ENCODE peak calls at places on chromosomes 3 and 15, in six cellular contexts. One of them, this sample, is unnamed. For H3K4me1, the result is how much of the 10 kb centered on the place peaks cover.

GRCh38 chr15:59420986-59421618 is 16.9 kb upstream of the FAM81A start:
- DNase-seq in GM23338: peak
- DNase-seq in IMR-90: peak
- DNase-seq in GM23248: peak
- DNase-seq in fibroblast of lung: peak
- DNase-seq in mesenchymal stem cell: peak
- DNase-seq in this sample: no peak

GRCh38 chr3:94101860-94102259 is 39.0 kb downstream of the NSUN3 start:
- DNase-seq in IMR-90: peak
- DNase-seq in GM23338: peak
- DNase-seq in GM23248: peak
- DNase-seq in fibroblast of lung: peak
- DNase-seq in mesenchymal stem cell: peak
- DNase-seq in this sample: no peak

GRCh38 chr3:26438981-26439884 is 183.3 kb upstream of the LRRC3B start:
- DNase-seq in GM23338: no peak
- DNase-seq in GM23248: no peak
- DNase-seq in fibroblast of lung: no peak
- DNase-seq in IMR-90: no peak
- DNase-seq in mesenchymal stem cell: no peak
- DNase-seq in this sample: no peak

GRCh38 chr15:49918106-49918505 is 200.9 kb downstream of the ATP8B4 start:
- DNase-seq in GM23248: peak
- DNase-seq in GM23338: no peak
- DNase-seq in IMR-90: peak
- DNase-seq in mesenchymal stem cell: no peak
- DNase-seq in fibroblast of lung: peak
- DNase-seq in this sample: no peak

GRCh38 chr15:59963925-59964324 is 40.2 kb upstream of the FOXB1 start:
- DNase-seq in IMR-90: no peak
- DNase-seq in fibroblast of lung: no peak
- DNase-seq in mesenchymal stem cell: no peak
- DNase-seq in GM23248: no peak
- DNase-seq in GM23338: no peak
- DNase-seq in this sample: no peak

GRCh38 chr3:13709706-13710105 is 160.8 kb downstream of the FBLN2 start:
- DNase-seq in GM23338: no peak
- DNase-seq in IMR-90: no peak
- DNase-seq in GM23248: no peak
- DNase-seq in fibroblast of lung: no peak
- DNase-seq in mesenchymal stem cell: no peak
- DNase-seq in this sample: no peak

GRCh38 chr15:101184830-101185229 is 67.0 kb downstream of the CHSY1 start:
- DNase-seq in mesenchymal stem cell: no peak
- DNase-seq in GM23338: no peak
- DNase-seq in fibroblast of lung: no peak
- DNase-seq in GM23248: no peak
- DNase-seq in IMR-90: no peak
- DNase-seq in this sample: no peak

GRCh38 chr3:83928391-83928790 is 1030.4 kb upstream of the CADM2 start:
- DNase-seq in mesenchymal stem cell: no peak
- DNase-seq in GM23338: peak
- DNase-seq in IMR-90: no peak
- DNase-seq in fibroblast of lung: no peak
- DNase-seq in GM23248: peak
- DNase-seq in this sample: no peak

GRCh38 chr3:145290010-145290409 is 871.0 kb downstream of the PLOD2 start:
- DNase-seq in mesenchymal stem cell: no peak
- DNase-seq in GM23338: no peak
- DNase-seq in GM23248: no peak
- DNase-seq in IMR-90: no peak
- DNase-seq in fibroblast of lung: no peak
- DNase-seq in this sample: no peak

GRCh38 chr3:101184111-101184510 is 136.3 kb downstream of the IMPG2 start:
- DNase-seq in fibroblast of lung: no peak
- DNase-seq in GM23338: no peak
- DNase-seq in mesenchymal stem cell: peak
- DNase-seq in GM23248: no peak
- DNase-seq in IMR-90: no peak
- DNase-seq in this sample: no peak

GRCh38 chr15:68789921-68790575 is 30.6 kb downstream of the ANP32A start:
- DNase-seq in GM23248: peak
- DNase-seq in mesenchymal stem cell: peak
- DNase-seq in fibroblast of lung: peak
- DNase-seq in GM23338: peak
- DNase-seq in IMR-90: peak
- DNase-seq in this sample: no peak

GRCh38 chr3:116927918-116928317 is 218.3 kb downstream of the TUSC7 start:
- DNase-seq in GM23248: no peak
- DNase-seq in IMR-90: no peak
- DNase-seq in fibroblast of lung: no peak
- DNase-seq in mesenchymal stem cell: no peak
- DNase-seq in GM23338: peak
- DNase-seq in this sample: no peak

GRCh38 chr3:182440101-182440500 is 353.2 kb upstream of the ATP11B start:
- DNase-seq in fibroblast of lung: no peak
- DNase-seq in GM23338: no peak
- DNase-seq in GM23248: no peak
- DNase-seq in IMR-90: no peak
- DNase-seq in mesenchymal stem cell: no peak
- DNase-seq in this sample: no peak

GRCh38 chr15:77507151-77507847 is 86.6 kb downstream of the HMG20A start:
- DNase-seq in GM23338: no peak
- DNase-seq in mesenchymal stem cell: no peak
- DNase-seq in fibroblast of lung: peak
- DNase-seq in GM23248: peak
- DNase-seq in IMR-90: no peak
- DNase-seq in this sample: peak

GRCh38 chr3:20405731-20406130 is 219.7 kb upstream of the SGO1 start:
- DNase-seq in GM23338: no peak
- DNase-seq in IMR-90: no peak
- DNase-seq in mesenchymal stem cell: peak
- DNase-seq in GM23248: peak
- DNase-seq in fibroblast of lung: peak
- DNase-seq in this sample: no peak

GRCh38 chr3:81249540-81250029 is 511.9 kb downstream of the GBE1 start:
- DNase-seq in GM23248: peak
- DNase-seq in GM23338: peak
- DNase-seq in IMR-90: peak
- DNase-seq in fibroblast of lung: peak
- DNase-seq in mesenchymal stem cell: peak
- DNase-seq in this sample: no peak

GRCh38 chr15:63402498-63403253 is 21.0 kb upstream of the CA12 start:
- DNase-seq in GM23248: peak
- DNase-seq in GM23338: peak
- DNase-seq in IMR-90: peak
- DNase-seq in mesenchymal stem cell: peak
- DNase-seq in fibroblast of lung: peak
- DNase-seq in this sample: no peak

DNA sequence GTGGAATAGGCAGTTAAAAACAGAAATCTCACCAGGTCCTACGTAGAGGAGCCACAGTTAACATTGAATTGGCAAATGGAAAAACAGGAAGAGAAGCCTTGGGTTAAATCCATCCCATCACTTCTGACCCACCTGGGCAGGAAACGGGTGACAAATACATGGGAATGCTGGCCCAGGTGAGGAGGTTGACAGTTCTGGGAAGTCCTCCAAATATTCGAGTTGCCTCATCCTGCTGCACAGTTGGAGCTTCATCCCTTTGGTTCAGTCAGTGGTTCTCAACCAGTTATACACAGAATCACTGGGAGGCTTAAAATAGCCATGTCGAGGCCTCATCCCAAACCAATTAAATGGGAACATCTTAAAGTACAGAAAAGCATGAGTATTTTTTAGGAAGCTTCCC is 5.3 kb downstream of the MYZAP start:
- DNase-seq in GM23338: no peak
- DNase-seq in IMR-90: no peak
- DNase-seq in fibroblast of lung: peak
- DNase-seq in mesenchymal stem cell: no peak
- DNase-seq in GM23248: no peak
- DNase-seq in this sample: no peak
- H3K4me1 ChIP-seq in GM23338: under half
- H3K4me1 ChIP-seq in IMR-90: under half
- H3K4me1 ChIP-seq in fibroblast of lung: under half
- H3K4me1 ChIP-seq in mesenchymal stem cell: under half
- H3K4me1 ChIP-seq in GM23248: under half
- H3K4me1 ChIP-seq in this sample: under half

DNA sequence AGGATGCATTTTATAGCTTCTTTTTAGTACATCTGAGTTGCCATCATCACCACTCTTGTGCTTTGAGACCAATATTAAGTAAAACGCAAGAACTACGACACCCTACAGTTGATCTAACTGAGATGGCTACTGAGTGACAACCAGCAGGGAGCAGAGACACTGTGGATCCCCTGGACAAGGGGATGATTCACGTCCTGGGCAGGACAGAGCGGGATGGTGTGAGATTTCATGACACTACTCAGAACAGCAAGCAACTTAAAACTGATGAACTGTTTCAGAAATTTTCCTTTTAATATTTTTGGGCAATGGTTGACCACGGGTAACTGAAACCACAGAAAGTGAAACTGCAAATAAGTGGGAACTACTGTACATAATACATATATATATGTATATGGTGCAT is 299.2 kb downstream of the ADAMTS17 start:
- DNase-seq in mesenchymal stem cell: peak
- DNase-seq in GM23248: no peak
- DNase-seq in GM23338: no peak
- DNase-seq in fibroblast of lung: peak
- DNase-seq in IMR-90: peak
- DNase-seq in this sample: no peak
- H3K4me3 ChIP-seq in mesenchymal stem cell: peak
- H3K4me3 ChIP-seq in GM23248: no peak
- H3K4me3 ChIP-seq in GM23338: no peak
- H3K4me3 ChIP-seq in fibroblast of lung: no peak
- H3K4me3 ChIP-seq in IMR-90: no peak
- H3K4me3 ChIP-seq in this sample: peak

GRCh38 chr3:34678580-34678979 is 880.1 kb downstream of the PDCD6IP start:
- DNase-seq in mesenchymal stem cell: no peak
- DNase-seq in GM23338: no peak
- DNase-seq in fibroblast of lung: no peak
- DNase-seq in GM23248: no peak
- DNase-seq in IMR-90: no peak
- DNase-seq in this sample: no peak
- H2AFZ ChIP-seq in mesenchymal stem cell: no peak
- H2AFZ ChIP-seq in GM23338: no peak
- H2AFZ ChIP-seq in fibroblast of lung: no peak
- H2AFZ ChIP-seq in GM23248: no peak
- H2AFZ ChIP-seq in IMR-90: no peak
- H2AFZ ChIP-seq in this sample: no peak

GRCh38 chr3:16510620-16511319 is 2.7 kb downstream of the RFTN1 start:
- DNase-seq in fibroblast of lung: no peak
- DNase-seq in GM23248: no peak
- DNase-seq in mesenchymal stem cell: no peak
- DNase-seq in IMR-90: no peak
- DNase-seq in GM23338: no peak
- DNase-seq in this sample: no peak

GRCh38 chr3:16512435-16513140 is 911 bp downstream of the RFTN1 start:
- DNase-seq in mesenchymal stem cell: no peak
- DNase-seq in GM23338: peak
- DNase-seq in IMR-90: no peak
- DNase-seq in GM23248: peak
- DNase-seq in fibroblast of lung: peak
- DNase-seq in this sample: no peak

GRCh38 chr3:16513141-16514020 is at the start of gene RFTN1:
- DNase-seq in mesenchymal stem cell: peak
- DNase-seq in GM23338: peak
- DNase-seq in IMR-90: peak
- DNase-seq in fibroblast of lung: peak
- DNase-seq in GM23248: peak
- DNase-seq in this sample: no peak

GRCh38 chr3:16509721-16510619 is 3.5 kb downstream of the RFTN1 start:
- DNase-seq in mesenchymal stem cell: no peak
- DNase-seq in GM23248: no peak
- DNase-seq in IMR-90: no peak
- DNase-seq in fibroblast of lung: no peak
- DNase-seq in GM23338: no peak
- DNase-seq in this sample: no peak

DNA sequence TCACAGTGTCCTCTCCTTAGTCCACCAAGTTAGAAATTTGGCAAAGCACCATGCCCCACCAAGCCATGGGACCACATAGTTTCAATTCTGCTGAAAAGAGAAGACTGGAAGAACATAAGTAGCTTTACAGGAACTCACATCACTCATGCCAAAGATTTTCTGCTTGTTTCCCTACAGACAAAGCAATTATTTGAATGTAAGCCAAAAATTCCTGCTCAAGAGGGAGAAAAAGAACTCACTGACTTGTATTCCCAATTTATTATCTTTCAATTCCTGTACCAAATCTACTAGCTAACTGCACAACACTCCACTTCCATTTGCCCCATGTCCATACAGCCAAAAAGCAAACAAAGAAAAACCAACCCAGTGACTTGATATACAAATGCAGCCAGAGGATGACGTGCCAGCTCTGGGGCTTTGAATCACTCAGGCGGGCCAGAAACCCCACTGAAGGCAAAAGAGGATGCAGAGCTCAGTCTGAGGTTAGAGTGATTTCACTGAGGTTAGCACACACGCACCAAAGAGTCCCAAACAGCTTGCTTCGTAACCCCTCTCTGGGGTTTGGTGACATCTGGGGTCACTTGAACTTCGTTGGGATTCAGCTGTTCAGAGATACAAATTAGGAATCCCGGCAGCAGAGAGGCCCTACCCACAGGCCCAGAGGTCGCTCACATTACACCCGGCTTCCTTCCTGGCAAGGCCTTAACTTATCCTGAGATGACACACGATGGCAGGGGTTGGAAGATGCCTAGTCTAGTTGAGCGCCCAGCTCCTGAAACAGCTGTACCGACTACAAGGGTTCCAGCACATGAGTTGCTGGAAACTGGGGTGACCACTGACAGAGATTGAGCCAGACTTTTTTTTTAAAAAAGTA is 1.7 kb downstream of the RFTN1 start:
- DNase-seq in fibroblast of lung: peak
- DNase-seq in GM23248: peak
- DNase-seq in mesenchymal stem cell: peak
- DNase-seq in IMR-90: peak
- DNase-seq in GM23338: peak
- DNase-seq in this sample: no peak
- H3K4me1 ChIP-seq in fibroblast of lung: under half
- H3K4me1 ChIP-seq in GM23248: under half
- H3K4me1 ChIP-seq in mesenchymal stem cell: under half
- H3K4me1 ChIP-seq in IMR-90: under half
- H3K4me1 ChIP-seq in GM23338: under half
- H3K4me1 ChIP-seq in this sample: under half

DNA sequence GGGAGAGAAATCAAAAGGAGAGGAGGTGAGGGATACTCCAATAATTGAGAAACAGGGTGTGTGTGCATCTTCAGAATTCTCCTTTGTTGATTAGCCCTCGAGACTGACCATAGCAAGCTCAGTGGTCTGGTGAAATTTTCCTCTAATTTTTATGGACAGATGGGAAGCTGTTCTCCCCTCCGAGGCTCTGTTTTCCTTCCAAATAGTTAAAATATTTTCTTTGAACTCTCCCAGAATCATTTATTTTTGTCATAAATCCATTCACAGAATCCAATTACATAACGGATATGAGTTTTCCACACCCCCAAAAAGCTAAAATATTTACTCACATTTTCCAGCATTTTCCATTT is 36.4 kb downstream of the QTRT2 start:
- DNase-seq in GM23338: no peak
- DNase-seq in mesenchymal stem cell: no peak
- DNase-seq in IMR-90: no peak
- DNase-seq in GM23248: peak
- DNase-seq in fibroblast of lung: peak
- DNase-seq in this sample: no peak
- H3K4me3 ChIP-seq in GM23338: no peak
- H3K4me3 ChIP-seq in mesenchymal stem cell: peak
- H3K4me3 ChIP-seq in IMR-90: no peak
- H3K4me3 ChIP-seq in GM23248: peak
- H3K4me3 ChIP-seq in fibroblast of lung: no peak
- H3K4me3 ChIP-seq in this sample: no peak